ENCODE peak calls at places on chromosomes 13 and 19, in four cellular contexts. A is lower lobe of right lung, Y is omental fat pad, Q is body of pancreas. I is an unnamed sample.

GRCh38 chr19:53192771-53193533 is at the start of gene ZNF665:
- ATAC-seq in A (peak; percentile 91), Y (peak; percentile 87), Q (peak; percentile 81), I (peak; percentile 88)

GRCh38 chr13:46405457-46405856 is 18.4 kb upstream of the RUBCNL start:
- ATAC-seq in A (no peak), Y (no peak), Q (no peak), I (no peak)

GRCh38 chr13:40776232-40776631 is 5.2 kb upstream of the MRPS31 start:
- ATAC-seq in A (no peak), Y (no peak), Q (no peak), I (no peak)

GRCh38 chr13:43805071-43805468 is 18.3 kb upstream of the ENOX1 start:
- ATAC-seq in A (peak; percentile 21), Y (peak; percentile 98), Q (no peak), I (no peak)

GRCh38 chr19:2629491-2630351 is 72.8 kb downstream of the GNG7 start:
- ATAC-seq in A (no peak), Y (no peak), Q (no peak), I (no peak)

GRCh38 chr13:95535243-95535642 is 17.3 kb upstream of the CLDN10 start:
- ATAC-seq in A (peak; percentile 84), Y (no peak), Q (peak; percentile 57), I (no peak)

GRCh38 chr19:39474139-39474620 is 6.5 kb upstream of the TIMM50 start:
- ATAC-seq in A (peak; percentile 72), Y (peak; percentile 46), Q (peak; percentile 55), I (peak; percentile 67)

GRCh38 chr19:32688315-32688714 is 3.3 kb upstream of the NUDT19 start:
- ATAC-seq in A (no peak), Y (no peak), Q (no peak), I (no peak)

GRCh38 chr13:92767468-92767867 is 459.1 kb upstream of the GPC6 start:
- ATAC-seq in A (no peak), Y (no peak), Q (no peak), I (no peak)

GRCh38 chr19:27906081-27906480 is 1306.9 kb downstream of the UQCRFS1 start:
- ATAC-seq in A (no peak), Y (no peak), Q (no peak), I (no peak)

GRCh38 chr13:33351324-33351723 is 65.8 kb upstream of the STARD13 start:
- ATAC-seq in A (no peak), Y (no peak), Q (no peak), I (no peak)

GRCh38 chr19:54096642-54097106 is 3.9 kb downstream of the OSCAR start:
- ATAC-seq in A (peak; percentile 22), Y (no peak), Q (no peak), I (peak; percentile 32)

GRCh38 chr19:49672131-49672919 is 4.7 kb upstream of the PRMT1 start:
- ATAC-seq in A (peak; percentile 21), Y (no peak), Q (no peak), I (no peak)

GRCh38 chr13:28318418-28318995 is 176.4 kb downstream of the FLT1 start:
- ATAC-seq in A (no peak), Y (no peak), Q (no peak), I (no peak)

GRCh38 chr19:46789371-46789770 is 977 bp upstream of the SLC1A5 start:
- ATAC-seq in A (no peak), Y (no peak), Q (no peak), I (no peak)

GRCh38 chr13:72622546-72622945 is 104.9 kb downstream of the MZT1 start:
- ATAC-seq in A (no peak), Y (no peak), Q (no peak), I (no peak)

GRCh38 chr19:6219592-6220290 is 60.0 kb downstream of the MLLT1 start:
- ATAC-seq in A (no peak), Y (no peak), Q (no peak), I (no peak)

GRCh38 chr13:110136660-110137585 is 170.0 kb downstream of the COL4A1 start:
- ATAC-seq in A (no peak), Y (no peak), Q (no peak), I (no peak)

GRCh38 chr13:110137677-110138008 is 169.3 kb downstream of the COL4A1 start:
- ATAC-seq in A (peak; percentile 83), Y (peak; percentile 31), Q (peak; percentile 70), I (peak; percentile 38)

GRCh38 chr13:110140099-110140498 is 166.9 kb downstream of the COL4A1 start:
- ATAC-seq in A (no peak), Y (no peak), Q (no peak), I (no peak)

GRCh38 chr13:110138700-110139036 is 168.3 kb downstream of the COL4A1 start:
- ATAC-seq in A (no peak), Y (no peak), Q (peak; percentile 12), I (peak; percentile 2)

GRCh38 chr13:110138009-110138699 is 168.8 kb downstream of the COL4A1 start:
- ATAC-seq in A (peak; percentile 90), Y (peak; percentile 93), Q (peak; percentile 84), I (peak; percentile 87)
- TF ChIP-seq CTCF in A (peak; percentile 23), Y (no peak), Q (no peak), I (no peak)

GRCh38 chr19:19022380-19022961 is 10.8 kb downstream of the SUGP2 start:
- ATAC-seq in A (no peak), Y (no peak), Q (no peak), I (no peak)

GRCh38 chr19:19027228-19027627 is 6.1 kb downstream of the SUGP2 start:
- ATAC-seq in A (no peak), Y (no peak), Q (no peak), I (no peak)

GRCh38 chr19:19028526-19028925 is 4.8 kb downstream of the SUGP2 start:
- ATAC-seq in A (no peak), Y (no peak), Q (no peak), I (no peak)

GRCh38 chr19:19021115-19021514 is 12.2 kb downstream of the SUGP2 start:
- ATAC-seq in A (peak; percentile 86), Y (no peak), Q (peak; percentile 45), I (no peak)

DNA sequence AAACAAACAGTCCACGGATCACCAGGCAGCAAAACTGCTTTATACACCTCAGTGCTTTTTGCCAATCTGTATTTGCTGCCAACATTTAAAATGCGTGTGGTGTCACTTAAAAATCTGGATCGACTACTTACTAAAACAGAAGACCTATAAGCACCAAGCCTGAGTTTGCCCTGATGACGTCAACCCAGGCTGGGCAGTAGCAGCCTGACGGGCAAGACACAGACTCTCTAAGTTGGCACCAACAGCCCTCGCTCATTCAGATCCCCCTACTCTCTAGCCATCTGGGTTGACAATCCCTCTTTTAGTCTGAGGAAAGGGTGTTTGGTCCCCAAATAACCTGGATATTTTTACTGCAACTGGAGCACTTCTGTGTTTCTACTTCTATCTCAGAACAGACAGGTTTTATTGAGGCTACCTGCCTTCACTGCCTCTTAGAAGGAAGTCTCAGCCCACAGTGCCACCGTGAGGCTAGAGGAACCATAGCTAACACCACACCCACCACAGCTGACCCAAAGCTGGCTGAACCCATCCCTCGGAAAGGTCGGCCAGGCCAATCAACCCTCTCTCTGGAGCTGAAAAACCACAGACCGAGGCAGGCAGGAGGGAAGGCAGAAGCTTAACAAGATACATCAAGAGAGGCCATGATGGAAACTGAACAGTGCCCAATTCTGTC is 6.9 kb downstream of the SUGP2 start:
- ATAC-seq in A (peak; percentile 85), Y (no peak), Q (peak; percentile 50), I (no peak)
- TF ChIP-seq CTCF in A (no peak), Y (no peak), Q (no peak), I (no peak)

GRCh38 chr13:35854286-35854685 is 276.9 kb downstream of the DCLK1 start:
- ATAC-seq in A (no peak), Y (no peak), Q (no peak), I (no peak)

GRCh38 chr13:35851238-35851814 is 279.9 kb downstream of the DCLK1 start:
- ATAC-seq in A (no peak), Y (no peak), Q (no peak), I (no peak)

GRCh38 chr13:35848316-35848715 is 282.9 kb downstream of the DCLK1 start:
- ATAC-seq in A (no peak), Y (no peak), Q (no peak), I (no peak)

GRCh38 chr13:35848868-35849644 is 282.1 kb downstream of the DCLK1 start:
- ATAC-seq in A (no peak), Y (no peak), Q (no peak), I (no peak)

DNA sequence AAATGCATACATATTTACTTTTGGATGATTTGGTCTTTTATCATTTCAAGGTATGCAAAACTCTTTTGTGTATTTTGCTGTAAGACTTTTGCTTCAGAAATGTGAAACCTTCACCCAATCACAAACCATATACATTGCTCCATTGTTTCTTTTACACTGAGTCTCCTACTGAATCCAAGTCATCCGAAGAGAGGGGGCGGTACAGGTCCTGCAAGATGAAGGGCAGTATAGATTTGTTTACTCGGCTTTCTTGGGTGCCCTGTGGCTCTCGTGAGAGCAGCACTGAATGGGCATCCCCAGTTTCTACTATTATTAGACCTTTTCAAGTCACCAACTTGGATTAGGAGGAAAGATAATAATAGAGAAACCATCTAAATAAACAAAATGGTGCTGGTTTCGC is 280.6 kb downstream of the DCLK1 start:
- ATAC-seq in A (no peak), Y (no peak), Q (no peak), I (no peak)
- TF ChIP-seq CTCF in A (no peak), Y (no peak), Q (no peak), I (no peak)

GRCh38 chr13:111095031-111095840 is 19.9 kb upstream of the ARHGEF7 start:
- ATAC-seq in A (no peak), Y (no peak), Q (no peak), I (no peak)

GRCh38 chr13:111095911-111096501 is 19.1 kb upstream of the ARHGEF7 start:
- ATAC-seq in A (no peak), Y (no peak), Q (no peak), I (no peak)

GRCh38 chr13:111093634-111094033 is 21.5 kb upstream of the ARHGEF7 start:
- ATAC-seq in A (no peak), Y (no peak), Q (no peak), I (no peak)

GRCh38 chr13:111099292-111099691 is 15.8 kb upstream of the ARHGEF7 start:
- ATAC-seq in A (no peak), Y (no peak), Q (no peak), I (no peak)
- TF ChIP-seq CTCF in A (no peak), Y (no peak), Q (no peak), I (no peak)

GRCh38 chr13:97849305-97849704 is 104.2 kb upstream of the IPO5 start:
- ATAC-seq in A (no peak), Y (no peak), Q (no peak), I (no peak)
- TF ChIP-seq CTCF in A (no peak), Y (no peak), Q (no peak), I (no peak)

DNA sequence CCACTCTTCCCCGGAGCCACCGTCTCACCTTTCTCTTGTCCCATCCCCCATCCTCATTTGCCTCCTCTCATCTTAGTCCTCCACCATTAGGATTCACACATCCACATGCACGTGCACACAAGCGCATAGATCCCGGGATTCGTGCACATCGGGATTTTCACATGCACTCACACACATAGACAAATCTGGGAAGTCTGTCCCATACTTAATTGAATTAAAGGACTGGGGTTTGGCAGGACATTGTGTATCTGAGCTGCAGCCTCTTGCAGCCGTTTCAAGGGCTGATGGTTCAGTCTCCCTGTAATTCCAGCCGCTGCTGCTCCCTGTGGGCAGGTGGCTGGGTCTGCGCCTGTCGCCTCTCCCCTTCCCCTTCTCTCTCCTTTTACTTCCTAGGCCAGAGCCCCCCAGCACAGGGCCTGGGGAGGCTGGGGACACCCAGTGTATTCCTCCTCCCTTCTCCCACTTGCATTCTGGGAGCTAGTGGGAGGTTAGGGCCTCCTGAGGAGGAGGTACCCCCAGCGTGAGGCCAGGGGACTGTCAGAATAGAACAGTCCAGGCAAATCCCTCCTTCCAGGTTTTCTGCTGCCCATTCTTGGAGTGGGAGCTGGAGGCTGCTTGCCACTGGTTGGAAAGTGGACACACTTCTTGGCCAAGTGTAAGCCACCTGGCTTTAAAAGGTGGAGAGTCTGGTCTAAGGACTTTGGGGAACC is 43.6 kb downstream of the LYL1 start:
- ATAC-seq in A (no peak), Y (no peak), Q (no peak), I (no peak)
- TF ChIP-seq CTCF in A (no peak), Y (no peak), Q (no peak), I (no peak)

I was measured in gastroesophageal sphincter.